ENCODE peak calls at places on chromosomes 6 and 20, in eight cellular contexts. J is heart left ventricle, Y is A549, M is MM.1S, H is HepG2, B is ovary, A is spleen, Z is colonic mucosa. P is an unnamed sample.

GRCh38 chr20:63322923-63323253 is 29.9 kb downstream of the COL20A1 start:
- DNase-seq in Y (no peak), A (no peak), B (no peak), Z (no peak), J (no peak), H (no peak), M (no peak), P (no peak)

GRCh38 chr20:54189630-54190029 is 15.8 kb upstream of the CYP24A1 start:
- DNase-seq in Z (no peak), J (no peak), B (no peak), Y (no peak), M (no peak), A (no peak), H (no peak), P (no peak)

GRCh38 chr6:170111816-170112582 is 178.9 kb downstream of the DLL1 start:
- DNase-seq in B (peak; percentile 6), M (no peak), Z (no peak), J (peak; percentile 3), Y (no peak), H (no peak), A (peak; percentile 52), P (no peak)

GRCh38 chr6:52728394-52728793 is 34.9 kb downstream of the GSTA2 start:
- DNase-seq in M (no peak), H (no peak), Y (no peak), A (no peak), B (no peak), Z (no peak), J (no peak), P (peak; percentile 33)

GRCh38 chr6:133806358-133806757 is 82.6 kb upstream of the TCF21 start:
- DNase-seq in M (no peak), Z (no peak), B (no peak), H (no peak), Y (no peak), J (no peak), A (no peak), P (no peak)

GRCh38 chr6:31665501-31666336 is at the start of gene CSNK2B:
- DNase-seq in J (peak; percentile 99), H (peak; percentile 99), M (peak; percentile 98), Y (peak; percentile 96), A (peak; percentile 100), Z (peak; percentile 98), B (peak; percentile 98), P (peak; percentile 98)

GRCh38 chr6:110232456-110232855 is 52.2 kb downstream of the CDC40 start:
- DNase-seq in J (no peak), B (no peak), A (no peak), M (no peak), Z (no peak), H (no peak), Y (no peak), P (peak; percentile 54)

GRCh38 chr6:151689499-151690201 is 117.8 kb upstream of the ESR1 start:
- DNase-seq in Z (no peak), Y (no peak), B (no peak), M (no peak), J (no peak), A (no peak), H (no peak), P (no peak)

GRCh38 chr20:63224272-63225081 is 8.5 kb upstream of the YTHDF1 start:
- DNase-seq in B (peak; percentile 69), Y (peak; percentile 91), H (peak; percentile 56), J (peak; percentile 54), Z (no peak), A (no peak), M (no peak), P (peak; percentile 35)

GRCh38 chr6:11632795-11633511 is 95.4 kb downstream of the TMEM170B start:
- DNase-seq in A (no peak), Z (no peak), Y (peak; percentile 48), J (no peak), M (no peak), B (no peak), H (no peak), P (no peak)

GRCh38 chr6:85676086-85676729 is 33.5 kb upstream of the SYNCRIP start:
- DNase-seq in Z (no peak), B (no peak), Y (no peak), H (no peak), A (no peak), M (no peak), J (no peak), P (peak; percentile 56)

GRCh38 chr20:8454137-8454712 is 322.2 kb downstream of the PLCB1 start:
- DNase-seq in J (no peak), H (peak; percentile 65), A (no peak), M (no peak), Z (no peak), B (no peak), Y (peak; percentile 60), P (peak; percentile 93)

GRCh38 chr20:59667981-59668515 is 63.7 kb downstream of the PHACTR3 start:
- DNase-seq in A (no peak), H (no peak), J (no peak), B (no peak), Y (no peak), M (no peak), Z (no peak), P (no peak)
- H3K9me3 ChIP-seq in A (no peaks in the 10 kb centered on the region), H (no peaks in the 10 kb centered on the region), J (no peaks in the 10 kb centered on the region), B (no peaks in the 10 kb centered on the region), Y (no peaks in the 10 kb centered on the region), M (no peaks in the 10 kb centered on the region), Z (no peaks in the 10 kb centered on the region), P (no peaks in the 10 kb centered on the region)

GRCh38 chr6:158068156-158068892 is 86.7 kb downstream of the SYNJ2 start:
- DNase-seq in Y (no peak), B (no peak), H (no peak), A (no peak), M (no peak), J (no peak), Z (no peak), P (no peak)
- TF ChIP-seq CTCF in Y (no peak), B (no peak), H (no peak), A (no peak), M (no peak), J (no peak), Z (no peak), P (no peak)

DNA sequence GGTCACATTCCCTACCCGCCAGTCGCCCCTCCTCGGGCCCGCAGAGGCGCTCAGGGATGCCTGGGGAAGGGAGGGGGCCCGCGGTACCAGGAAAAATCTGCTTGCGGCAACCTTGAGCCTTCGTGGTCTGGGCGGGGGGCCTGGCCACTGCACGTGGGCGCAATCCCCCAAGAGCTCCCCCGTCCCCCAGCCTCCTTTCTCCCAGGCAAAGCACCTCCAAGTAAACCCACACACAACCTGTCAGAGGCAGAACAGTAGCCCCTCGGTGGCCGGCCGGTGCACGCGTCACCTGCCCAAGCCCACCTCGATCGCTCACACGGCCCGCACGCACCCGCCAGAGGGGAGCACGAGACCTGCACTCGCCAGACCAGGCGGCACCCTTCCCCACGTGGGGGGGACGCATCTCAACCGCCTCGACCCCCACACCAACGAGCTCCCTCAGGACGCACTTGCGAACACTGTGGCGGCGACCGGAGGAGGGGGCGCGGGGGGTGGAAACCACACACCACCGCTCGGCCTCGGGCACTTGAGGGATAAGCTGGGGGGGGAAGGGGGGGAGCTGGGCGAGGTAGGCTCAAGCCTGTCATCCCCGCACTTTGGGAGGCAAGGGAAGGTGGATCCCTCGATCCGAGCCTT is 1955.7 kb upstream of the DEFB115 start:
- DNase-seq in J (no peak), A (no peak), Z (no peak), Y (no peak), M (no peak), H (no peak), B (no peak), P (no peak)
- H3K9me3 ChIP-seq in J (peaks cover 6% of the 10 kb centered on the region), A (no peaks in the 10 kb centered on the region), Z (no peaks in the 10 kb centered on the region), Y (peaks cover 4% of the 10 kb centered on the region), M (no peaks in the 10 kb centered on the region), H (peaks cover 93% of the 10 kb centered on the region), B (no peaks in the 10 kb centered on the region), P (no peaks in the 10 kb centered on the region)

DNA sequence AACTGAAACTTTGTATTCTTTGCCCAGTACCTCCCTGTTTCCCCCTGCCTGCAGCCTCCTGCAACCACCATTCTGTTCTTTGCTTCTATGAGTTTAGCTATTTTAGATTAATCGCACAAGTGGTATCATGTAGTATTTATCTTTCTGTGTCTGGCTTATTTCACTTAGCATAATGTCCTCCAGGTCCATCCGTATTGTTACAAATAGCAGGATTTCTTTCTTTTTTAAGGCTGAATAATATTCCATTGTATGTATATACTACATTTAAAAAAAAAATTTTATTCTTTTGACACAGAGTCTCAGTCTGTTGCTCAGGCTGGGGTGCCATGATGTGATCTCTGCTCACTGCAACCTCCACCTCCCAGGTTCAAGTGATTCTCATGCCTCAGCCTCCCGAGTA is 4.5 kb downstream of the C6orf89 start:
- DNase-seq in J (no peak), A (no peak), Z (no peak), B (no peak), M (no peak), H (no peak), Y (no peak), P (no peak)
- TF ChIP-seq CTCF in J (no peak), A (no peak), Z (no peak), B (no peak), M (no peak), H (no peak), Y (no peak), P (no peak)

GRCh38 chr6:82511546-82511945 is 147.9 kb downstream of the TPBG start:
- DNase-seq in J (no peak), M (peak; percentile 79), Z (no peak), B (no peak), A (no peak), Y (no peak), H (no peak), P (no peak)
- H3K9me3 ChIP-seq in J (peaks cover 16% of the 10 kb centered on the region), M (no peaks in the 10 kb centered on the region), Z (no peaks in the 10 kb centered on the region), B (no peaks in the 10 kb centered on the region), A (no peaks in the 10 kb centered on the region), Y (no peaks in the 10 kb centered on the region), H (no peaks in the 10 kb centered on the region), P (no peaks in the 10 kb centered on the region)

GRCh38 chr20:36214684-36215256 is 21.5 kb upstream of the AAR2 start:
- DNase-seq in A (peak; percentile 47), B (no peak), Y (peak; percentile 46), M (peak; percentile 34), J (no peak), H (peak; percentile 54), Z (no peak), P (peak; percentile 28)
- TF ChIP-seq CTCF in A (peak; percentile 55), B (no peak), Y (peak; percentile 56), M (peak; percentile 60), J (peak; percentile 21), H (peak; percentile 91), Z (no peak), P (peak; percentile 71)

GRCh38 chr6:153862139-153862538 is 176.9 kb upstream of the OPRM1 start:
- DNase-seq in Z (no peak), J (no peak), Y (no peak), B (no peak), A (no peak), M (no peak), H (no peak), P (no peak)
- H3K9me3 ChIP-seq in Z (no peaks in the 10 kb centered on the region), J (no peaks in the 10 kb centered on the region), Y (no peaks in the 10 kb centered on the region), B (no peaks in the 10 kb centered on the region), A (no peaks in the 10 kb centered on the region), M (no peaks in the 10 kb centered on the region), H (peaks cover 5% of the 10 kb centered on the region), P (no peaks in the 10 kb centered on the region)

P was measured in cardiac muscle cell.